ENCODE peak calls at places on chromosome 22, in seven cellular contexts. P is AG09309; O is right cardiac atrium; C is astrocyte of the cerebellum; I is stimulated activated naive CD8-positive, alpha-beta T cell treated with anti-CD3 and anti-CD28 coated beads, Interleukin-15, Interleukin-2, amounts not matched to agents 100 U/mL and 50 U/mL, for 24 hours; R is left ventricle myocardium superior; L is T-cell. G is an unnamed sample.
A peak's percentile ranks its signal among the peaks of the same experiment; 100 is the strongest.

GRCh38 chr22:36472689-36473088 is 8.8 kb downstream of the TXN2 start:
- DNase-seq in C (no peak), L (no peak), I (no peak), P (no peak), O (no peak), R (no peak), G (no peak)

GRCh38 chr22:47041201-47042115 is 279.0 kb downstream of the TBC1D22A start:
- DNase-seq in I (no peak), O (no peak), L (no peak), R (peak; percentile 22), C (no peak), P (no peak), G (no peak)

GRCh38 chr22:20128902-20129746 is 2.5 kb upstream of the ZDHHC8 start:
- DNase-seq in C (no peak), I (peak; percentile 63), O (no peak), L (peak; percentile 53), R (no peak), P (no peak), G (no peak)

GRCh38 chr22:28426346-28427132 is 253.1 kb downstream of the TTC28 start:
- DNase-seq in I (no peak), P (no peak), R (no peak), O (no peak), C (no peak), L (no peak), G (no peak)

GRCh38 chr22:30555282-30556210 is 9.0 kb upstream of the SEC14L6 start:
- DNase-seq in O (no peak), R (no peak), I (no peak), L (no peak), C (no peak), P (no peak), G (no peak)

GRCh38 chr22:41264408-41264941 is 21.5 kb downstream of the RANGAP1 start:
- DNase-seq in R (no peak), P (no peak), O (no peak), L (no peak), C (no peak), I (no peak), G (no peak)

GRCh38 chr22:49566693-49567092 is 261.0 kb downstream of the BRD1 start:
- DNase-seq in C (no peak), R (peak; percentile 14), O (peak; percentile 40), I (no peak), L (no peak), P (no peak), G (no peak)

GRCh38 chr22:24417901-24418641 is 9.3 kb upstream of the ADORA2A start:
- DNase-seq in O (peak; percentile 37), P (no peak), L (no peak), I (no peak), R (peak; percentile 22), C (no peak), G (no peak)

GRCh38 chr22:28759861-28760560 is 12.5 kb upstream of the CCDC117 start:
- DNase-seq in R (no peak), L (no peak), O (no peak), P (no peak), C (no peak), I (no peak), G (no peak)

G was measured in GM10248.